ENCODE peak calls at places on chromosome 18, in seven cellular contexts. One of them, this sample, is unnamed.

GRCh38 chr18:12373032-12373770 is 3.8 kb downstream of the AFG3L2 start:
- DNase-seq in prostate gland: no peak
- DNase-seq in effector memory CD4-positive, alpha-beta T cell: no peak
- DNase-seq in breast epithelium: no peak
- DNase-seq in CD8-positive, alpha-beta memory T cell: no peak
- DNase-seq in brain microvascular endothelial cell: peak
- DNase-seq in A549: no peak
- DNase-seq in this sample: no peak

GRCh38 chr18:66560092-66560491 is 43.8 kb downstream of the CDH19 start:
- DNase-seq in prostate gland: peak
- DNase-seq in effector memory CD4-positive, alpha-beta T cell: no peak
- DNase-seq in breast epithelium: no peak
- DNase-seq in CD8-positive, alpha-beta memory T cell: no peak
- DNase-seq in brain microvascular endothelial cell: peak
- DNase-seq in A549: peak
- DNase-seq in this sample: no peak

GRCh38 chr18:62881509-62882016 is 166.2 kb downstream of the PHLPP1 start:
- DNase-seq in prostate gland: no peak
- DNase-seq in effector memory CD4-positive, alpha-beta T cell: no peak
- DNase-seq in breast epithelium: peak
- DNase-seq in CD8-positive, alpha-beta memory T cell: no peak
- DNase-seq in brain microvascular endothelial cell: peak
- DNase-seq in A549: peak
- DNase-seq in this sample: no peak

GRCh38 chr18:23237524-23238151 is 102.4 kb downstream of the CABLES1 start:
- DNase-seq in prostate gland: peak
- DNase-seq in effector memory CD4-positive, alpha-beta T cell: peak
- DNase-seq in breast epithelium: peak
- DNase-seq in CD8-positive, alpha-beta memory T cell: peak
- DNase-seq in brain microvascular endothelial cell: peak
- DNase-seq in A549: no peak
- DNase-seq in this sample: no peak

GRCh38 chr18:2857491-2858063 is 10.8 kb downstream of the EMILIN2 start:
- DNase-seq in prostate gland: no peak
- DNase-seq in effector memory CD4-positive, alpha-beta T cell: no peak
- DNase-seq in breast epithelium: peak
- DNase-seq in CD8-positive, alpha-beta memory T cell: no peak
- DNase-seq in brain microvascular endothelial cell: peak
- DNase-seq in A549: no peak
- DNase-seq in this sample: no peak

GRCh38 chr18:6405237-6406074 is 9.3 kb downstream of the L3MBTL4 start:
- DNase-seq in prostate gland: peak
- DNase-seq in effector memory CD4-positive, alpha-beta T cell: no peak
- DNase-seq in breast epithelium: peak
- DNase-seq in CD8-positive, alpha-beta memory T cell: no peak
- DNase-seq in brain microvascular endothelial cell: peak
- DNase-seq in A549: no peak
- DNase-seq in this sample: no peak

GRCh38 chr18:75482880-75483279 is 55.4 kb upstream of the SMIM21 start:
- DNase-seq in prostate gland: no peak
- DNase-seq in effector memory CD4-positive, alpha-beta T cell: no peak
- DNase-seq in breast epithelium: no peak
- DNase-seq in CD8-positive, alpha-beta memory T cell: no peak
- DNase-seq in brain microvascular endothelial cell: no peak
- DNase-seq in A549: no peak
- DNase-seq in this sample: no peak

GRCh38 chr18:10090668-10091067 is 176.9 kb downstream of the VAPA start:
- DNase-seq in prostate gland: no peak
- DNase-seq in effector memory CD4-positive, alpha-beta T cell: no peak
- DNase-seq in breast epithelium: no peak
- DNase-seq in CD8-positive, alpha-beta memory T cell: no peak
- DNase-seq in brain microvascular endothelial cell: no peak
- DNase-seq in A549: no peak
- DNase-seq in this sample: no peak

GRCh38 chr18:63736856-63737255 is 34.1 kb downstream of the SERPINB11 start:
- DNase-seq in prostate gland: no peak
- DNase-seq in effector memory CD4-positive, alpha-beta T cell: no peak
- DNase-seq in breast epithelium: no peak
- DNase-seq in CD8-positive, alpha-beta memory T cell: no peak
- DNase-seq in brain microvascular endothelial cell: peak
- DNase-seq in A549: peak
- DNase-seq in this sample: no peak

GRCh38 chr18:24031318-24031717 is 16.8 kb downstream of the TTC39C start:
- DNase-seq in prostate gland: no peak
- DNase-seq in effector memory CD4-positive, alpha-beta T cell: no peak
- DNase-seq in breast epithelium: no peak
- DNase-seq in CD8-positive, alpha-beta memory T cell: no peak
- DNase-seq in brain microvascular endothelial cell: no peak
- DNase-seq in A549: no peak
- DNase-seq in this sample: peak

GRCh38 chr18:21538230-21538629 is 62.3 kb downstream of the ESCO1 start:
- DNase-seq in prostate gland: no peak
- DNase-seq in effector memory CD4-positive, alpha-beta T cell: no peak
- DNase-seq in breast epithelium: no peak
- DNase-seq in CD8-positive, alpha-beta memory T cell: no peak
- DNase-seq in brain microvascular endothelial cell: no peak
- DNase-seq in A549: no peak
- DNase-seq in this sample: no peak

GRCh38 chr18:79496978-79497637 is 101.4 kb downstream of the NFATC1 start:
- DNase-seq in prostate gland: no peak
- DNase-seq in effector memory CD4-positive, alpha-beta T cell: no peak
- DNase-seq in breast epithelium: no peak
- DNase-seq in CD8-positive, alpha-beta memory T cell: no peak
- DNase-seq in brain microvascular endothelial cell: peak
- DNase-seq in A549: no peak
- DNase-seq in this sample: no peak

GRCh38 chr18:712401-713134 is at the start of gene ENOSF1:
- DNase-seq in prostate gland: peak
- DNase-seq in effector memory CD4-positive, alpha-beta T cell: peak
- DNase-seq in breast epithelium: peak
- DNase-seq in CD8-positive, alpha-beta memory T cell: peak
- DNase-seq in brain microvascular endothelial cell: peak
- DNase-seq in A549: peak
- DNase-seq in this sample: peak

GRCh38 chr18:31684279-31685096 is at the start of gene B4GALT6:
- DNase-seq in prostate gland: peak
- DNase-seq in effector memory CD4-positive, alpha-beta T cell: no peak
- DNase-seq in breast epithelium: no peak
- DNase-seq in CD8-positive, alpha-beta memory T cell: no peak
- DNase-seq in brain microvascular endothelial cell: peak
- DNase-seq in A549: peak
- DNase-seq in this sample: peak

GRCh38 chr18:55320399-55321255 is 267.4 kb downstream of the TCF4 start:
- DNase-seq in prostate gland: no peak
- DNase-seq in effector memory CD4-positive, alpha-beta T cell: no peak
- DNase-seq in breast epithelium: no peak
- DNase-seq in CD8-positive, alpha-beta memory T cell: no peak
- DNase-seq in brain microvascular endothelial cell: no peak
- DNase-seq in A549: no peak
- DNase-seq in this sample: no peak

GRCh38 chr18:64972545-64972944 is 778.3 kb upstream of the CDH7 start:
- DNase-seq in prostate gland: no peak
- DNase-seq in effector memory CD4-positive, alpha-beta T cell: no peak
- DNase-seq in breast epithelium: no peak
- DNase-seq in CD8-positive, alpha-beta memory T cell: no peak
- DNase-seq in brain microvascular endothelial cell: no peak
- DNase-seq in A549: no peak
- DNase-seq in this sample: peak

GRCh38 chr18:76977108-76977621 is 154.8 kb downstream of the ZNF236 start:
- DNase-seq in prostate gland: no peak
- DNase-seq in effector memory CD4-positive, alpha-beta T cell: no peak
- DNase-seq in breast epithelium: no peak
- DNase-seq in CD8-positive, alpha-beta memory T cell: no peak
- DNase-seq in brain microvascular endothelial cell: no peak
- DNase-seq in A549: no peak
- DNase-seq in this sample: no peak

GRCh38 chr18:76973512-76974302 is 151.3 kb downstream of the ZNF236 start:
- DNase-seq in prostate gland: no peak
- DNase-seq in effector memory CD4-positive, alpha-beta T cell: no peak
- DNase-seq in breast epithelium: no peak
- DNase-seq in CD8-positive, alpha-beta memory T cell: no peak
- DNase-seq in brain microvascular endothelial cell: no peak
- DNase-seq in A549: no peak
- DNase-seq in this sample: no peak

GRCh38 chr18:76974345-76974744 is 152.0 kb downstream of the ZNF236 start:
- DNase-seq in prostate gland: no peak
- DNase-seq in effector memory CD4-positive, alpha-beta T cell: no peak
- DNase-seq in breast epithelium: no peak
- DNase-seq in CD8-positive, alpha-beta memory T cell: no peak
- DNase-seq in brain microvascular endothelial cell: no peak
- DNase-seq in A549: no peak
- DNase-seq in this sample: no peak

GRCh38 chr18:76977681-76978234 is 154.8 kb downstream of the MBP start:
- DNase-seq in prostate gland: no peak
- DNase-seq in effector memory CD4-positive, alpha-beta T cell: no peak
- DNase-seq in breast epithelium: no peak
- DNase-seq in CD8-positive, alpha-beta memory T cell: no peak
- DNase-seq in brain microvascular endothelial cell: no peak
- DNase-seq in A549: no peak
- DNase-seq in this sample: no peak

DNA sequence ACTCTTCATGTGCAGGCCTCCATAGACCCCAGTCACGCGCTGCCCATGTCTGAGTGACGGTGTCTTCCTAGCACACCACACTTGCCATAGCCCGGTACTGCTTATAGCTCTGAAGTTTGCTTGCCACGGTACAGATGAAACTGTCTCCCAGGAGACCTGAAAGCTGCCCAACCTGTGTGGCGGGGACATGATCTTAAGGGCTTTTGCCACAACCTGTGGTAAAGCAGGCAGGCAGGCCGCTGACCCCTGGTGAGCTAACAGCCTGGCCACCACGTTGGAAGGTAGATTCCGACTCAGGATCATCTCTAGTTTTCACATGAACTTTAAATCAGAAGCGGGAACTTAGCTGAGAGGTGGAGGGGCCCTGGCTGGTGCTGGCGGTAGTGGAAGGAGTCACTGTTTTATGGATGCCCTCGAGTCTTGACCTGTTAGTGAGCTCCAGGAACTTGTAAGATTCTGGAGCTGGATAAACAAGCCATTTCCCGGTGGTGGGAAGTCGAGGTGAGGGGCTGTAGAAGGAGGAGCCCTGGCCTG is 153.3 kb downstream of the ZNF236 start:
- DNase-seq in prostate gland: no peak
- DNase-seq in effector memory CD4-positive, alpha-beta T cell: no peak
- DNase-seq in breast epithelium: no peak
- DNase-seq in CD8-positive, alpha-beta memory T cell: no peak
- DNase-seq in brain microvascular endothelial cell: no peak
- DNase-seq in A549: no peak
- DNase-seq in this sample: no peak
- H3K27ac ChIP-seq in prostate gland: no peak
- H3K27ac ChIP-seq in effector memory CD4-positive, alpha-beta T cell: no peak
- H3K27ac ChIP-seq in breast epithelium: no peak
- H3K27ac ChIP-seq in CD8-positive, alpha-beta memory T cell: no peak
- H3K27ac ChIP-seq in brain microvascular endothelial cell: no peak
- H3K27ac ChIP-seq in A549: no peak
- H3K27ac ChIP-seq in this sample: no peak

GRCh38 chr18:30175621-30176225 is 866.8 kb downstream of the DSC3 start:
- DNase-seq in prostate gland: no peak
- DNase-seq in effector memory CD4-positive, alpha-beta T cell: no peak
- DNase-seq in breast epithelium: no peak
- DNase-seq in CD8-positive, alpha-beta memory T cell: no peak
- DNase-seq in brain microvascular endothelial cell: no peak
- DNase-seq in A549: no peak
- DNase-seq in this sample: no peak
- H3K4me3 ChIP-seq in prostate gland: no peak
- H3K4me3 ChIP-seq in effector memory CD4-positive, alpha-beta T cell: no peak
- H3K4me3 ChIP-seq in breast epithelium: no peak
- H3K4me3 ChIP-seq in CD8-positive, alpha-beta memory T cell: no peak
- H3K4me3 ChIP-seq in brain microvascular endothelial cell: no peak
- H3K4me3 ChIP-seq in A549: no peak
- H3K4me3 ChIP-seq in this sample: no peak

DNA sequence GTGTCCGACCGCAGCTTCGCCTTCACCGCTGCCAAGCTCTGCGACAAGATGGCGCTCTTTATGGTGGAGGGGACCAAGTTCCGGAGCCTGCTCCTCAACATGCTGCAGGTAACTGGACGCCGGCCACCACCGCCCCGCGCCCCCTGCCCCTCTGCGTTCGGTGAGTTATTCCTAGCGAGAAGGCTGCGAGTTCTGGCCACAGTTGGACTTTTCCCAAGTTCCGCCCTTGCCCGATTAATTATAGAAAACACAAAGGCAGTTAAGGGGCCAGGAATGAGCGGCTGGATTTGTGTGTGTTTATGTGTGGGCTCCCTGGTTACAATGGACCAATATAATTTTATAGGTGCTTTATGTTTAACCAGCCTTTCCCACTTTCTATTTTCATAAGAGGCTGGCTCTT is 189.2 kb downstream of the SMAD7 start:
- DNase-seq in prostate gland: no peak
- DNase-seq in effector memory CD4-positive, alpha-beta T cell: no peak
- DNase-seq in breast epithelium: no peak
- DNase-seq in CD8-positive, alpha-beta memory T cell: no peak
- DNase-seq in brain microvascular endothelial cell: no peak
- DNase-seq in A549: no peak
- DNase-seq in this sample: no peak
- H3K27ac ChIP-seq in prostate gland: no peak
- H3K27ac ChIP-seq in effector memory CD4-positive, alpha-beta T cell: no peak
- H3K27ac ChIP-seq in breast epithelium: no peak
- H3K27ac ChIP-seq in CD8-positive, alpha-beta memory T cell: no peak
- H3K27ac ChIP-seq in brain microvascular endothelial cell: no peak
- H3K27ac ChIP-seq in A549: no peak
- H3K27ac ChIP-seq in this sample: no peak

GRCh38 chr18:58847383-58848071 is 17.1 kb upstream of the ZNF532 start:
- DNase-seq in prostate gland: no peak
- DNase-seq in effector memory CD4-positive, alpha-beta T cell: no peak
- DNase-seq in breast epithelium: no peak
- DNase-seq in CD8-positive, alpha-beta memory T cell: no peak
- DNase-seq in brain microvascular endothelial cell: no peak
- DNase-seq in A549: no peak
- DNase-seq in this sample: peak

GRCh38 chr18:58848685-58849084 is 16.0 kb upstream of the ZNF532 start:
- DNase-seq in prostate gland: no peak
- DNase-seq in effector memory CD4-positive, alpha-beta T cell: no peak
- DNase-seq in breast epithelium: no peak
- DNase-seq in CD8-positive, alpha-beta memory T cell: no peak
- DNase-seq in brain microvascular endothelial cell: peak
- DNase-seq in A549: peak
- DNase-seq in this sample: no peak

GRCh38 chr18:58852629-58853028 is 12.0 kb upstream of the ZNF532 start:
- DNase-seq in prostate gland: no peak
- DNase-seq in effector memory CD4-positive, alpha-beta T cell: no peak
- DNase-seq in breast epithelium: no peak
- DNase-seq in CD8-positive, alpha-beta memory T cell: no peak
- DNase-seq in brain microvascular endothelial cell: no peak
- DNase-seq in A549: no peak
- DNase-seq in this sample: no peak

GRCh38 chr18:58851874-58852273 is 12.8 kb upstream of the ZNF532 start:
- DNase-seq in prostate gland: no peak
- DNase-seq in effector memory CD4-positive, alpha-beta T cell: no peak
- DNase-seq in breast epithelium: no peak
- DNase-seq in CD8-positive, alpha-beta memory T cell: no peak
- DNase-seq in brain microvascular endothelial cell: no peak
- DNase-seq in A549: no peak
- DNase-seq in this sample: no peak

GRCh38 chr18:58850784-58851469 is 13.8 kb upstream of the ZNF532 start:
- DNase-seq in prostate gland: no peak
- DNase-seq in effector memory CD4-positive, alpha-beta T cell: no peak
- DNase-seq in breast epithelium: no peak
- DNase-seq in CD8-positive, alpha-beta memory T cell: no peak
- DNase-seq in brain microvascular endothelial cell: no peak
- DNase-seq in A549: no peak
- DNase-seq in this sample: no peak
- H3K4me3 ChIP-seq in prostate gland: no peak
- H3K4me3 ChIP-seq in effector memory CD4-positive, alpha-beta T cell: no peak
- H3K4me3 ChIP-seq in breast epithelium: no peak
- H3K4me3 ChIP-seq in CD8-positive, alpha-beta memory T cell: no peak
- H3K4me3 ChIP-seq in brain microvascular endothelial cell: no peak
- H3K4me3 ChIP-seq in A549: no peak
- H3K4me3 ChIP-seq in this sample: no peak